ENCODE peak calls at places on chromosome 11, in six cellular contexts. F is SK-N-SH, A is psoas muscle, L is fibroblast of villous mesenchyme, M is colonic mucosa, Z is A549. N is an unnamed sample.

GRCh38 chr11:115251126-115251525 is 253.1 kb downstream of the CADM1 start:
- DNase-seq in F (no peak), A (no peak), L (no peak), M (no peak), Z (no peak), N (no peak)

GRCh38 chr11:99037057-99037456 is 16.3 kb downstream of the CNTN5 start:
- DNase-seq in F (no peak), A (no peak), L (no peak), M (no peak), Z (no peak), N (no peak)

GRCh38 chr11:129766858-129767604 is 48.6 kb upstream of the TMEM45B start:
- DNase-seq in F (peak; percentile 29), A (no peak), L (peak; percentile 38), M (peak; percentile 44), Z (peak; percentile 41), N (peak; percentile 56)

GRCh38 chr11:9313648-9314290 is 624 bp downstream of the TMEM41B start:
- DNase-seq in F (no peak), A (no peak), L (peak; percentile 33), M (peak; percentile 32), Z (no peak), N (no peak)

GRCh38 chr11:64161037-64161436 is 4.9 kb downstream of the MACROD1 start:
- DNase-seq in F (no peak), A (no peak), L (no peak), M (no peak), Z (no peak), N (no peak)

GRCh38 chr11:113001709-113002108 is 40.5 kb downstream of the NCAM1 start:
- DNase-seq in F (no peak), A (no peak), L (no peak), M (no peak), Z (no peak), N (no peak)

GRCh38 chr11:9158898-9159391 is 67.5 kb upstream of the SCUBE2 start:
- DNase-seq in F (no peak), A (no peak), L (peak; percentile 58), M (no peak), Z (no peak), N (peak; percentile 61)

GRCh38 chr11:57496109-57496820 is 19.2 kb downstream of the SLC43A1 start:
- DNase-seq in F (no peak), A (no peak), L (no peak), M (no peak), Z (no peak), N (no peak)

GRCh38 chr11:15161746-15162145 is 47.0 kb downstream of the INSC start:
- DNase-seq in F (no peak), A (no peak), L (peak; percentile 64), M (no peak), Z (no peak), N (no peak)

GRCh38 chr11:15157738-15158137 is 43.0 kb downstream of the INSC start:
- DNase-seq in F (no peak), A (no peak), L (no peak), M (peak; percentile 20), Z (no peak), N (no peak)

GRCh38 chr11:15157181-15157580 is 42.5 kb downstream of the INSC start:
- DNase-seq in F (no peak), A (no peak), L (peak; percentile 78), M (no peak), Z (no peak), N (peak; percentile 89)

GRCh38 chr11:15158351-15159015 is 43.8 kb downstream of the INSC start:
- DNase-seq in F (no peak), A (no peak), L (peak; percentile 87), M (no peak), Z (no peak), N (peak; percentile 91)

GRCh38 chr11:15159085-15159484 is 44.4 kb downstream of the INSC start:
- DNase-seq in F (peak; percentile 27), A (no peak), L (peak; percentile 37), M (peak; percentile 25), Z (peak; percentile 7), N (peak; percentile 76)
- TF ChIP-seq CTCF in F (peak; percentile 60), A (no peak), L (peak; percentile 70), M (peak; percentile 36), Z (peak; percentile 21), N (peak; percentile 60)

GRCh38 chr11:95247883-95248282 is 16.9 kb upstream of the SESN3 start:
- DNase-seq in F (no peak), A (no peak), L (no peak), M (no peak), Z (no peak), N (no peak)
- H3K4me3 ChIP-seq in F (no peak overlapping the region), A (no peak overlapping the region), L (no peak overlapping the region), M (no peak overlapping the region), Z (no peak overlapping the region), N (no peak overlapping the region)

DNA sequence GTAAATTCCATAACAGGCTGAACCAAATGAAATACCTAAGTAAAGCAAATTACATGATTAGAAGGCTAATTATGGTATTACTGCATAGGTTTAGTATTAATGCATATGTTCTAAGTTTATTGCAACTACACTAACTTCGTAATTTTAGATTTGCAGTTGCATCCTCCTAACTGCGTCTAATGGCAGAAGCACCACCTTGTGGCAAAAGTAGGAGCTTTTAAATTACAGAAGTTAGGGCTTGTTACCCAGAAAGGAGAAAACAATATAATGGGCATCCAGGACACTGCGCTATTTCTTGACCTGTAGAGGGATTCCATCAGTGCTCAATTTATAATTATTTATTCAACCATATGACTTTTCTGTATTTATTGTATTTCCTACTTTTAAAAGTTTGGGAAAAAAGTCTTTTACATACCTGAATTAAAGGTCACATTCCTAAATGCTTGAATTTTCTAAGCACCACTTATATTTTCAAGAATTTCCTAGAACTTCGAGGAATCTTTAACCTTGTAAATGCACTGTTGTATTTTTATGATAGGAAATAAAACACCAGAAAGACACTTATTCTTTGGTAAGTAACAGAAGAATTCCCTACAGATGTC is 16.3 kb upstream of the GPR83 start:
- DNase-seq in F (peak; percentile 26), A (no peak), L (peak; percentile 52), M (no peak), Z (peak; percentile 28), N (peak; percentile 65)
- TF ChIP-seq CTCF in F (peak; percentile 73), A (peak; percentile 26), L (peak; percentile 64), M (peak; percentile 45), Z (peak; percentile 55), N (peak; percentile 73)

GRCh38 chr11:118341749-118342489 is 586 bp downstream of the CD3D start:
- DNase-seq in F (no peak), A (no peak), L (no peak), M (no peak), Z (no peak), N (no peak)

GRCh38 chr11:118338637-118339061 is 3.9 kb downstream of the CD3D start:
- DNase-seq in F (no peak), A (no peak), L (peak; percentile 14), M (peak; percentile 56), Z (no peak), N (no peak)

GRCh38 chr11:118342503-118343161 is at the start of gene CD3D:
- DNase-seq in F (no peak), A (no peak), L (no peak), M (no peak), Z (no peak), N (no peak)

GRCh38 chr11:118339281-118340045 is 3.0 kb downstream of the CD3D start:
- DNase-seq in F (no peak), A (no peak), L (no peak), M (no peak), Z (no peak), N (no peak)

DNA sequence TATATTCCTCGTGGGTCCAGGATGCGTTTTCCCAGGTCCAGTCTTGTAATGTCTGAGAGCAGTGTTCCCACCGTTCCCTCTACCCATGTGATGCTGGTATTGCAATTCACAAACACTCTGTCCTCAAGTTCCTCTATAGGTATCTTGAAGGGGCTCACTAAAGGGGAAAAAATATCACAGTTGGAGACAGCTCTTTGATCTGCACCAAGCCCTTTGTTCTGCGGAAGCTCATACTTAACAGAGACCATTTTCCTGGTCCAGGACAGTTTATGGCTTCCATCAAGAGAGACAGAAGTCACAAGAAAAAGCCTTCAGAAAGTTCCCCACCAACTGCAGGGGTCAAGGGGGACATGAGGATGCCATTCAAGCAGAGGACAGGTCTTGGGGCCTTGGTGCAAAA is 2.1 kb downstream of the CD3D start:
- DNase-seq in F (no peak), A (no peak), L (no peak), M (no peak), Z (no peak), N (no peak)
- H3K4me3 ChIP-seq in F (no peak overlapping the region), A (no peak overlapping the region), L (no peak overlapping the region), M (peak overlapping the region; percentile 2), Z (no peak overlapping the region), N (no peak overlapping the region)

DNA sequence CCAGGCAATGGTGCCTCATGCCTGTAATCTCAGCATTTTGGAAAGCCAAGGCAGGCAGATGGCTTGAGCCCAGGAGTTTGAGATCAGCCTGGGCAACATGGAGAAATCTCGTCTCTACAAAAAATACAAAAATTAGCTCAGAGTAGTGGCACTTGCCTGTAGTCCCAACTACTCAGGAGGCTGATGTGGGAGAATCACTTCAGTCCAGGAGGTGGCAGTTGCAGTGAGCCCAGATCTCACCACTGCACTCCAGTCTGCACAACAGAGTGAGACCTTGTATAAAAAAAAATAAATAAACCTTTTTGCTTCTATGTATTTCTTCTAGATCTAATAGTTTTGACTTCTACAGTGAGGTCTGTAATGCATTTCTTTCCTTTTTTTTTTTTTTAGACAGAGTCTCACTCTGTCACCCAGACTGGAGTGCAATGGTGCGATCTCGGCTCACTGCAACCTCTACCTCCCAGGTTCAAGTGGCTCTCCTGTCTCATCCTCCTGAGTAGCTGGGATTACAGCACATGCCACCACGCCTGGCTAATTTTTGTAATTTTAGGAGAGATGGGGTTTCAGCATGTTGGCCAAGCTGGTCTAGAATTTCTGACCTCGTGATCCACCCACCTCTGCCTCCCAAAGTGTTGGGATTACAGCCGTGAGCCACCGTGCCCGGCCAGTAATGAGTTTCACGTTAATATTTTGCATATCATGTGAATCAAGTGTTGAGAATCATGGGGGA is 18.1 kb upstream of the RDX start:
- DNase-seq in F (no peak), A (no peak), L (no peak), M (no peak), Z (no peak), N (no peak)
- TF ChIP-seq CTCF in F (no peak), A (no peak), L (no peak), M (no peak), Z (no peak), N (no peak)

DNA sequence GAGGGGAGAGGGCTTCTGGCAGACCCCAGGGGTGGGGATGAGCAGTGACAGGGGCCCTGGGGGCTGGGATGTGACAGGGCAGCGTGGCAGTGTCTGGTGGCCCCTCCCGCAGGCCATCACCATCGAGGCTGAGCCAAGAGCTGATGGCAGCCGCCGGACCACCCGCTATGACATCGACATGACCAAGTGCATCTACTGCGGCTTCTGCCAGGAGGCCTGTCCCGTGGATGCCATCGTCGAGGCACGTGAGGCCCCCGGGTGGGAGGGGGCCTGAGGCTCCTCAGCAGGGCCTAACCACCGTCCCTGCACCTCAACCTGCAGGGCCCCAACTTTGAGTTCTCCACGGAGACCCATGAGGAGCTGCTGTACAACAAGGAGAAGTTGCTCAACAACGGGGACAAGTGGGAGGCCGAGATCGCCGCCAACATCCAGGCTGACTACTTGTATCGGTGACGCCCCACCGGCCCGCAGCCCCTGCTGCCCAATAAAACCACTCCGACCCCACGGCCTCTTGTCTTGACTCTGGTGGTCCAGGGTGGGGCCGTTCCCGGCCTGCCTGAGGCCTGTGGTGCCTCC is 2.6 kb upstream of the TCIRG1 start:
- DNase-seq in F (no peak), A (peak; percentile 62), L (no peak), M (no peak), Z (no peak), N (no peak)
- H3K4me3 ChIP-seq in F (no peak overlapping the region), A (no peak overlapping the region), L (no peak overlapping the region), M (no peak overlapping the region), Z (no peak overlapping the region), N (no peak overlapping the region)

N was measured in foreskin fibroblast.